ENCODE peak calls at places on chromosomes 13 and 19, in ten cellular contexts. E is right lobe of liver, S is tibial nerve, O is Peyer's patch, F is breast epithelium, L is ascending aorta, Q is upper lobe of right lung, X is PC-9, K is tibial artery, T is pancreas. U is an unnamed sample.

GRCh38 chr13:51357928-51358595 is 18.6 kb downstream of the SERPINE3 start:
- DNase-seq in X (no peak), Q (no peak), T (no peak), F (no peak), S (no peak), E (no peak), K (no peak), L (no peak), O (no peak), U (no peak)

GRCh38 chr13:20702945-20703784 is at the start of gene IL17D:
- DNase-seq in Q (peak; percentile 72), F (no peak), O (no peak), S (no peak), L (no peak), T (no peak), K (no peak), X (peak; percentile 39), E (no peak), U (peak; percentile 44)

GRCh38 chr19:7923295-7924191 is 2.4 kb downstream of the CTXN1 start:
- DNase-seq in T (no peak), X (no peak), S (no peak), K (no peak), E (peak; percentile 53), L (no peak), O (no peak), Q (no peak), F (no peak), U (no peak)

GRCh38 chr19:18013621-18014111 is 5.7 kb downstream of the ARRDC2 start:
- DNase-seq in S (no peak), Q (no peak), E (peak; percentile 81), X (no peak), F (peak; percentile 94), O (peak; percentile 81), T (peak; percentile 23), K (no peak), L (no peak), U (no peak)

GRCh38 chr13:108919036-108919907 is 289.9 kb downstream of the MYO16 start:
- DNase-seq in T (no peak), E (no peak), L (no peak), F (no peak), K (no peak), O (no peak), X (peak; percentile 82), S (no peak), Q (no peak), U (peak; percentile 29)

GRCh38 chr13:106680796-106681482 is 113.0 kb upstream of the ARGLU1 start:
- DNase-seq in S (no peak), Q (no peak), K (no peak), O (no peak), X (no peak), T (no peak), E (no peak), L (no peak), F (no peak), U (no peak)

GRCh38 chr13:50914848-50915247 is 5.3 kb downstream of the RNASEH2B start:
- DNase-seq in K (no peak), Q (no peak), E (no peak), S (no peak), F (no peak), O (no peak), T (no peak), L (no peak), X (no peak), U (no peak)

GRCh38 chr19:33391631-33392249 is 18.2 kb downstream of the CEBPG start:
- DNase-seq in E (peak; percentile 64), S (peak; percentile 5), O (peak; percentile 44), Q (no peak), L (no peak), F (no peak), T (no peak), X (no peak), K (peak; percentile 15), U (no peak)

GRCh38 chr19:45171211-45171623 is 6.8 kb downstream of the TRAPPC6A start:
- DNase-seq in E (no peak), Q (no peak), L (no peak), T (no peak), S (no peak), K (no peak), O (no peak), F (no peak), X (no peak), U (no peak)

GRCh38 chr19:1748703-1749341 is 4.5 kb upstream of the ONECUT3 start:
- DNase-seq in X (no peak), F (no peak), L (no peak), S (no peak), T (no peak), Q (no peak), K (no peak), O (no peak), E (peak; percentile 49), U (no peak)

GRCh38 chr19:1501200-1501595 is 10.2 kb downstream of the REEP6 start:
- DNase-seq in E (peak; percentile 85), K (no peak), L (no peak), F (peak; percentile 74), X (peak; percentile 65), O (peak; percentile 81), T (peak; percentile 72), S (no peak), Q (no peak), U (no peak)

GRCh38 chr13:114142640-114143490 is 10.4 kb upstream of the RASA3 start:
- DNase-seq in Q (peak; percentile 77), X (no peak), F (no peak), S (no peak), T (peak; percentile 80), L (no peak), O (peak; percentile 90), E (peak; percentile 60), K (no peak), U (peak; percentile 69)

GRCh38 chr13:27854606-27855005 is 62.3 kb downstream of the GSX1 start:
- DNase-seq in O (no peak), E (no peak), F (no peak), X (no peak), S (no peak), K (no peak), T (no peak), L (no peak), Q (no peak), U (no peak)

DNA sequence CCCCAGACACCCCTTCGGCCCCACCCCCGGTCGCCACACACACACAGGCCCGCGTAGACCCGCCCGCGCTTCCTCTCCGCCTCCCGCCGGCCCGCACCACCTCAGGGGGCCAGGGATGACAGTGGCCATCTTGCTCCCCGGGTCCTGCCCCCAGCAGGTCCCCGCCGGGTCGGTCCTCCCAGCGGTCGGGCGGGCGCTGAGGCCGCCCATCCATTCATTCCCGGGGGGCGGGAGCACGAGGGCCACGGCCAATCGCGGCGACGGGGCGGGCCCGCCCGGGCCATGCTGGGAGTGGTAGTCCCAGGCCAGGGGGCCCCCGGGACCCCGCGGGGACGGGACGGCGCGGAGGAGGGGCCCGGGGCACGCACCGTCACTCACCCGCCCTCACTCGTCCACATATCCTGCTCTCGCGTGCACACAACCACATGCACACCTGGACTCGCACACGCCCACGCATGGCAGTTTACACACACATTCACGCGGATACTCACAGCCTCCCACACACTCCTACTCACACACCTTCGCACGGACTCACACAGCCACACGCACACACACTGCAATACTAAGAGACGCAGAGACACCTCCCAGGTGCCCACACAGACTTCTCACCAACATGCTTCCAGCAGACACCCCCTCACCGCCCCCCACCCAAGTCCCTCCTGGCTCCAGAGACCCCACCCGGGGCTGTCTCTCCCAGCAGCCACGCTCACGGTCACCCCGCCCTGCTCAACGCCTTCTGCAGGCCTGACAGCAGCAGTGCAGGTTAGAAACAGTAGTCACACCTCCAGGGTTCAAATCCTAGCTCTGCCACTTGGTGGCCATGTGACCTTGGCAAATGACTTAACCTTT is at the start of gene DPF1:
- DNase-seq in F (no peak), Q (no peak), L (no peak), T (no peak), K (no peak), S (no peak), X (peak; percentile 65), E (no peak), O (no peak), U (no peak)
- TF ChIP-seq CTCF in F (no peak), Q (no peak), L (no peak), T (no peak), K (no peak), S (no peak), X (no peak), E (no peak), O (no peak), U (no peak)

DNA sequence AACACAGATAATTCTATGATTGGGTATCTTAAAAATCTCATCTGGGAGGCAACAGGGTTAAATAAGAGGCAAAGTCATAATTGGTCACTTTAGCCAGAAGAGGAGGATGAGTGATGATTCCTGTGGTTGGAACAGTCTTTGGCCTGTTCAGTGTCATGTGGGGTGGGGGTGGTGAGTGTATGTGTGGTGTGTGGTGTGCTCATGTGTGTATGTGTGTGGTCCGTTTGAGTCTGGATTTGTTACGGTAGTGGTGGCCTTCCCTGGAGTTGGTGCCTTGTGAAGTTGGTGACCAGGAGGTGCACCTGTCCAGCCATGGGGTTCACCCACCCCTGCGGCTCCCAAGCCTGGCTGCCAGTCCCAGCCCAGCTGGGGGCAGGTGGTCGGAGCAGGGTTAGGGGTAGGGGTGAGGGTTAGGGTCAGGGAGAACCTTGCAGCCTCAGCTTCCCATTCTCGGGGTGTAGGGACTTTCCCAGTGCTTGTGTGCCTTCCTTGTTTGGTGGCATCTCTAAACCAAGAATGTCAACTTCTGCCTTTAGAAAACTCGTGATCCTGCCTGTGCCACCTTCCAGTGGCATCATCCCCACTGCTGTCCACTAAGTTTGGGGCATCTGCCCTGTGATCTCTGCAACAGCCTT is 97.5 kb downstream of the RAB20 start:
- DNase-seq in F (no peak), X (no peak), T (no peak), K (no peak), S (no peak), O (no peak), Q (no peak), E (peak; percentile 54), L (no peak), U (no peak)
- H3K27ac ChIP-seq in F (no peak overlapping the region), X (no peak overlapping the region), T (peak overlapping the region; percentile 19), K (peak overlapping the region; percentile 49), S (peak overlapping the region; percentile 66), O (no peak overlapping the region), Q (peak overlapping the region; percentile 11), E (no peak overlapping the region), L (peak overlapping the region; percentile 16), U (no peak overlapping the region)

DNA sequence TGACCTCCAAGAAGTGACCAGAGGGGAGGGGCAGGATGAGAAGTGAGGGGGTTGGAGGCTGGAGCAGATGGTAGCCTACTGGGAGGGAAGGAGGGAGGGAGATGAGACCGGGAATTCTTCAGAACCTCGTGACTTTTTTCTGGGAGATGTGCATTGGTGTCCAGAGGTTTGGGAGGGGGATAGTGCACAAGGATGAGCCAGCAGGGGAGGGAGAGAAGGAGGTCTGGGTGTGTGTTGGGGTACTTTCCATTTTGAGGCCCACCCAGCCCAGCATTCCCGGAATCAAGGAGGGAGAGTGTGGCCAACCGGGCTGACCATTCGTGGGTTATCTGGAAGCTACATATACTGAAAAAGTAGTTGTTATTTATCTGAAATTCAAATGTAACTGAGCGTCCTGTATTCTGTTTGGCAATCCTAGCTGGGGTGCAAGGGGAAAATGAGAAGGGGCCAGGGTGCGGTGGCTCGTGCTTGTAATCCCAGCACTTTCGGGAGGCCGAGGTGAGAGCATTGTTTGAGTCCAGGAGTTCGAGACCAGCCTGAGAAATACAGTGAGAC is 4.3 kb upstream of the C3 start:
- DNase-seq in Q (no peak), K (no peak), X (no peak), E (peak; percentile 33), S (no peak), F (no peak), O (no peak), L (no peak), T (no peak), U (no peak)
- H3K4me1 ChIP-seq in Q (peaks cover 42% of the 10 kb centered on the region), K (peaks cover 4% of the 10 kb centered on the region), X (peaks cover 40% of the 10 kb centered on the region), E (peaks cover 79% of the 10 kb centered on the region), S (no peaks in the 10 kb centered on the region), F (no peaks in the 10 kb centered on the region), O (no peaks in the 10 kb centered on the region), L (no peaks in the 10 kb centered on the region), T (peaks cover 39% of the 10 kb centered on the region), U (no peaks in the 10 kb centered on the region)

GRCh38 chr13:43408274-43408673 is 378.5 kb downstream of the ENOX1 start:
- DNase-seq in S (no peak), L (no peak), K (no peak), O (no peak), F (no peak), T (no peak), X (no peak), Q (no peak), E (no peak), U (no peak)
- TF ChIP-seq CTCF in S (no peak), L (no peak), K (no peak), O (no peak), F (no peak), T (no peak), X (no peak), Q (no peak), E (no peak), U (no peak)

U was measured in colonic mucosa.